ENCODE peak calls at places on chromosomes 13 and 19, in ten cellular contexts. R is activated naive CD8-positive, alpha-beta T cell treated with anti-CD3 and anti-CD28 coated beads, Interleukin-2, amount 50 U/mL, for 24 hours; Z is AG09319; G is stimulated activated CD4-positive, alpha-beta T cell treated with anti-CD3 and anti-CD28 coated beads, Interleukin-4, amount 100 ng/mL, for 4 hours; L is BE2C; O is frontal cortex; V is cardiac fibroblast; P is DMS153; C is esophagus squamous epithelium; M is activated T-cell treated with anti-CD3 and anti-CD28 coated beads, Interleukin-2, amount 50 U/mL, for 48 hours. F is an unnamed sample.

GRCh38 chr13:24679686-24680085 is 522 bp upstream of the ATP12A start:
- DNase-seq in V (no peak), C (no peak), G (no peak), M (no peak), Z (no peak), P (no peak), L (no peak), O (no peak), R (no peak), F (no peak)

GRCh38 chr13:112603641-112604220 is 15.8 kb upstream of the TUBGCP3 start:
- DNase-seq in G (no peak), L (no peak), M (no peak), O (no peak), R (no peak), V (peak), P (no peak), Z (no peak), C (no peak), F (no peak)

GRCh38 chr13:80469841-80470378 is 129.0 kb upstream of the SPRY2 start:
- DNase-seq in R (no peak), G (no peak), Z (no peak), P (no peak), O (no peak), C (no peak), M (no peak), V (peak), L (no peak), F (no peak)

GRCh38 chr19:12365094-12365371 is 450 bp downstream of the ZNF442 start:
- DNase-seq in V (no peak), Z (no peak), P (no peak), O (no peak), R (no peak), L (peak), G (no peak), M (no peak), C (no peak), F (peak)

GRCh38 chr13:99813346-99814095 is 158.0 kb downstream of the ZIC5 start:
- DNase-seq in G (no peak), V (no peak), P (no peak), O (no peak), C (no peak), Z (no peak), M (no peak), L (no peak), R (no peak), F (no peak)

GRCh38 chr13:91655731-91656130 is 257.3 kb downstream of the GPC5 start:
- DNase-seq in M (no peak), L (no peak), Z (no peak), O (no peak), R (no peak), C (no peak), V (no peak), P (no peak), G (no peak), F (no peak)

GRCh38 chr19:54352041-54352440 is 12.7 kb downstream of the LAIR1 start:
- DNase-seq in Z (no peak), O (no peak), V (no peak), M (no peak), C (no peak), G (no peak), L (no peak), P (no peak), R (no peak), F (no peak)

GRCh38 chr13:40152145-40152544 is 496.7 kb downstream of the COG6 start:
- DNase-seq in P (no peak), M (no peak), O (no peak), Z (peak), C (no peak), L (no peak), G (no peak), V (peak), R (no peak), F (no peak)

GRCh38 chr19:44748426-44749254 is at the start of gene BCL3:
- DNase-seq in P (no peak), L (peak), M (peak), G (peak), Z (peak), C (no peak), V (no peak), R (peak), O (peak), F (peak)

GRCh38 chr13:113991191-113991669 is 17.4 kb upstream of the C13orf46 start:
- DNase-seq in M (no peak), R (no peak), Z (no peak), O (no peak), P (no peak), V (no peak), L (no peak), G (no peak), C (no peak), F (no peak)

GRCh38 chr19:2887391-2887914 is 13.3 kb upstream of the ZNF57 start:
- DNase-seq in O (peak), G (no peak), L (peak), M (peak), C (no peak), Z (peak), P (peak), R (no peak), V (peak), F (peak)

GRCh38 chr13:113584870-113585671 is 518 bp downstream of the TFDP1 start:
- DNase-seq in C (no peak), V (peak), R (peak), L (peak), P (no peak), Z (no peak), O (no peak), G (peak), M (peak), F (peak)

GRCh38 chr19:58569943-58570670 is 3.0 kb downstream of the MZF1 start:
- DNase-seq in Z (no peak), P (no peak), R (no peak), L (no peak), G (no peak), M (peak), C (no peak), V (no peak), O (no peak), F (no peak)

GRCh38 chr19:32164384-32164992 is 180.9 kb upstream of the ZNF507 start:
- DNase-seq in G (no peak), R (no peak), O (no peak), M (no peak), P (no peak), Z (no peak), C (no peak), L (no peak), V (no peak), F (no peak)

GRCh38 chr19:15507068-15508034 is 974 bp upstream of the CYP4F22 start:
- DNase-seq in O (no peak), P (no peak), C (no peak), G (no peak), R (no peak), Z (no peak), V (no peak), L (no peak), M (no peak), F (no peak)

GRCh38 chr13:27172495-27172842 is 858 bp upstream of the USP12 start:
- DNase-seq in G (no peak), R (no peak), Z (no peak), C (no peak), O (peak), M (no peak), V (no peak), L (no peak), P (no peak), F (peak)

GRCh38 chr13:29570058-29570654 is 25.3 kb downstream of the SLC7A1 start:
- DNase-seq in M (no peak), Z (no peak), R (no peak), G (no peak), L (no peak), O (no peak), C (no peak), V (no peak), P (no peak), F (no peak)

GRCh38 chr13:99800951-99801350 is 170.6 kb downstream of the ZIC5 start:
- DNase-seq in V (no peak), C (no peak), G (no peak), L (no peak), Z (no peak), P (no peak), R (no peak), O (no peak), M (no peak), F (no peak)

GRCh38 chr13:79936368-79937136 is 404.4 kb downstream of the SPRY2 start:
- DNase-seq in P (no peak), G (no peak), M (no peak), Z (peak), C (no peak), R (no peak), O (peak), V (peak), L (peak), F (no peak)

GRCh38 chr13:60562081-60562764 is 165.2 kb downstream of the TDRD3 start:
- DNase-seq in G (no peak), O (no peak), C (no peak), R (no peak), P (no peak), Z (no peak), M (no peak), V (peak), L (no peak), F (no peak)

GRCh38 chr13:94994506-94994905 is 282.2 kb upstream of the SOX21 start:
- DNase-seq in Z (no peak), G (no peak), L (no peak), P (no peak), R (no peak), C (no peak), O (no peak), M (no peak), V (no peak), F (no peak)

GRCh38 chr19:16400911-16401675 is 70.7 kb downstream of the EPS15L1 start:
- DNase-seq in P (no peak), Z (no peak), V (no peak), G (no peak), C (no peak), M (peak), R (no peak), O (no peak), L (no peak), F (no peak)

GRCh38 chr19:19271828-19272599 is 1.1 kb downstream of the TM6SF2 start:
- DNase-seq in L (no peak), C (no peak), V (no peak), M (no peak), R (no peak), O (no peak), P (no peak), G (no peak), Z (no peak), F (peak)

GRCh38 chr19:42023121-42023942 is 29.3 kb upstream of the ATP1A3 start:
- DNase-seq in L (peak), G (peak), Z (no peak), O (no peak), C (no peak), R (peak), V (peak), P (no peak), M (peak), F (no peak)

GRCh38 chr19:5539431-5539833 is 28.3 kb downstream of the TINCR start:
- DNase-seq in Z (no peak), P (no peak), M (no peak), O (peak), R (no peak), C (no peak), V (no peak), G (no peak), L (peak), F (no peak)

GRCh38 chr13:31476266-31476665 is 263.1 kb upstream of the RXFP2 start:
- DNase-seq in L (no peak), C (no peak), M (no peak), Z (peak), R (no peak), O (no peak), V (peak), P (no peak), G (no peak), F (no peak)

GRCh38 chr19:21256722-21257121 is 72.5 kb downstream of the ZNF708 start:
- DNase-seq in O (no peak), Z (no peak), R (no peak), L (no peak), P (no peak), M (no peak), V (peak), C (no peak), G (no peak), F (no peak)

GRCh38 chr13:64154514-64154913 is 2738.9 kb upstream of the PCDH20 start:
- DNase-seq in V (peak), O (no peak), P (no peak), M (no peak), L (no peak), R (no peak), Z (no peak), G (no peak), C (no peak), F (no peak)

GRCh38 chr13:51764184-51765141 is 39.5 kb downstream of the DHRS12 start:
- DNase-seq in R (peak), G (peak), O (no peak), C (peak), Z (peak), M (peak), P (peak), L (peak), V (peak), F (peak)

GRCh38 chr13:73286177-73286576 is 227.4 kb downstream of the KLF5 start:
- DNase-seq in M (no peak), V (no peak), Z (no peak), P (no peak), R (no peak), O (no peak), C (no peak), G (no peak), L (no peak), F (no peak)

GRCh38 chr13:112958127-112958989 is 10.7 kb upstream of the MCF2L start:
- DNase-seq in Z (no peak), V (peak), L (no peak), R (no peak), P (no peak), C (no peak), O (no peak), G (no peak), M (no peak), F (no peak)

GRCh38 chr13:46797468-46798237 is 692 bp upstream of the ESD start:
- DNase-seq in O (no peak), P (no peak), L (no peak), C (no peak), V (no peak), R (no peak), Z (no peak), G (no peak), M (peak), F (no peak)

GRCh38 chr13:25085125-25085742 is 10.7 kb upstream of the PABPC3 start:
- DNase-seq in C (no peak), M (peak), V (peak), O (peak), G (no peak), P (no peak), L (peak), R (peak), Z (no peak), F (peak)

GRCh38 chr19:33488826-33489225 is 32.8 kb downstream of the PEPD start:
- DNase-seq in M (no peak), G (no peak), R (no peak), C (no peak), L (no peak), Z (no peak), V (no peak), P (no peak), O (no peak), F (no peak)

GRCh38 chr13:84445776-84446175 is 563.5 kb upstream of the SLITRK1 start:
- DNase-seq in O (no peak), L (no peak), R (no peak), M (no peak), Z (no peak), C (no peak), P (no peak), V (peak), G (no peak), F (no peak)

F was measured in GM20000.